ENCODE peak calls at places on chromosomes 13 and 19, in seven cellular contexts. One of them, this sample, is unnamed. For H3K4me1, the result is how much of the 10 kb centered on the place peaks cover.

GRCh38 chr19:7267792-7268736 is 26.1 kb downstream of the INSR start:
- DNase-seq in body of pancreas: no peak
- DNase-seq in neural progenitor cell: no peak
- DNase-seq in SK-N-SH: no peak
- DNase-seq in Karpas-422: no peak
- DNase-seq in effector memory CD4-positive, alpha-beta T cell: no peak
- DNase-seq in uterus: no peak
- DNase-seq in this sample: no peak

GRCh38 chr19:44987148-44987675 is 14.1 kb upstream of the RELB start:
- DNase-seq in body of pancreas: no peak
- DNase-seq in neural progenitor cell: no peak
- DNase-seq in SK-N-SH: no peak
- DNase-seq in Karpas-422: no peak
- DNase-seq in effector memory CD4-positive, alpha-beta T cell: no peak
- DNase-seq in uterus: no peak
- DNase-seq in this sample: no peak

GRCh38 chr13:112836940-112837339 is 132.1 kb upstream of the MCF2L start:
- DNase-seq in body of pancreas: no peak
- DNase-seq in neural progenitor cell: no peak
- DNase-seq in SK-N-SH: no peak
- DNase-seq in Karpas-422: no peak
- DNase-seq in effector memory CD4-positive, alpha-beta T cell: no peak
- DNase-seq in uterus: no peak
- DNase-seq in this sample: no peak

GRCh38 chr13:69418319-69418718 is 689.3 kb upstream of the ATXN8OS start:
- DNase-seq in body of pancreas: no peak
- DNase-seq in neural progenitor cell: no peak
- DNase-seq in SK-N-SH: no peak
- DNase-seq in Karpas-422: no peak
- DNase-seq in effector memory CD4-positive, alpha-beta T cell: no peak
- DNase-seq in uterus: no peak
- DNase-seq in this sample: no peak

GRCh38 chr13:30880756-30881155 is 25.3 kb upstream of the MEDAG start:
- DNase-seq in body of pancreas: no peak
- DNase-seq in neural progenitor cell: no peak
- DNase-seq in SK-N-SH: no peak
- DNase-seq in Karpas-422: no peak
- DNase-seq in effector memory CD4-positive, alpha-beta T cell: no peak
- DNase-seq in uterus: no peak
- DNase-seq in this sample: no peak

GRCh38 chr19:1947651-1948209 is 6.8 kb downstream of the CSNK1G2 start:
- DNase-seq in body of pancreas: no peak
- DNase-seq in neural progenitor cell: no peak
- DNase-seq in SK-N-SH: no peak
- DNase-seq in Karpas-422: no peak
- DNase-seq in effector memory CD4-positive, alpha-beta T cell: no peak
- DNase-seq in uterus: no peak
- DNase-seq in this sample: no peak

GRCh38 chr19:1168877-1169791 is 4.9 kb downstream of the SBNO2 start:
- DNase-seq in body of pancreas: peak
- DNase-seq in neural progenitor cell: no peak
- DNase-seq in SK-N-SH: no peak
- DNase-seq in Karpas-422: no peak
- DNase-seq in effector memory CD4-positive, alpha-beta T cell: no peak
- DNase-seq in uterus: peak
- DNase-seq in this sample: no peak

GRCh38 chr19:6087074-6087506 is 23.2 kb downstream of the RFX2 start:
- DNase-seq in body of pancreas: no peak
- DNase-seq in neural progenitor cell: peak
- DNase-seq in SK-N-SH: peak
- DNase-seq in Karpas-422: no peak
- DNase-seq in effector memory CD4-positive, alpha-beta T cell: no peak
- DNase-seq in uterus: no peak
- DNase-seq in this sample: peak

GRCh38 chr13:85558118-85558517 is 241.1 kb downstream of the SLITRK6 start:
- DNase-seq in body of pancreas: no peak
- DNase-seq in neural progenitor cell: no peak
- DNase-seq in SK-N-SH: no peak
- DNase-seq in Karpas-422: no peak
- DNase-seq in effector memory CD4-positive, alpha-beta T cell: no peak
- DNase-seq in uterus: no peak
- DNase-seq in this sample: no peak

GRCh38 chr13:26186995-26187394 is 35.1 kb downstream of the RNF6 start:
- DNase-seq in body of pancreas: peak
- DNase-seq in neural progenitor cell: no peak
- DNase-seq in SK-N-SH: peak
- DNase-seq in Karpas-422: no peak
- DNase-seq in effector memory CD4-positive, alpha-beta T cell: no peak
- DNase-seq in uterus: no peak
- DNase-seq in this sample: no peak

GRCh38 chr13:104949840-104950805 is 1585.3 kb downstream of the EFNB2 start:
- DNase-seq in body of pancreas: no peak
- DNase-seq in neural progenitor cell: no peak
- DNase-seq in SK-N-SH: no peak
- DNase-seq in Karpas-422: no peak
- DNase-seq in effector memory CD4-positive, alpha-beta T cell: no peak
- DNase-seq in uterus: no peak
- DNase-seq in this sample: peak

GRCh38 chr19:19336597-19336996 is 16.0 kb downstream of the MAU2 start:
- DNase-seq in body of pancreas: no peak
- DNase-seq in neural progenitor cell: no peak
- DNase-seq in SK-N-SH: no peak
- DNase-seq in Karpas-422: no peak
- DNase-seq in effector memory CD4-positive, alpha-beta T cell: no peak
- DNase-seq in uterus: no peak
- DNase-seq in this sample: no peak

GRCh38 chr13:70502944-70503343 is 394.7 kb upstream of the KLHL1 start:
- DNase-seq in body of pancreas: no peak
- DNase-seq in neural progenitor cell: peak
- DNase-seq in SK-N-SH: no peak
- DNase-seq in Karpas-422: no peak
- DNase-seq in effector memory CD4-positive, alpha-beta T cell: no peak
- DNase-seq in uterus: no peak
- DNase-seq in this sample: no peak

GRCh38 chr13:75405976-75406703 is 75.8 kb downstream of the TBC1D4 start:
- DNase-seq in body of pancreas: no peak
- DNase-seq in neural progenitor cell: peak
- DNase-seq in SK-N-SH: no peak
- DNase-seq in Karpas-422: no peak
- DNase-seq in effector memory CD4-positive, alpha-beta T cell: no peak
- DNase-seq in uterus: no peak
- DNase-seq in this sample: peak

GRCh38 chr19:18895038-18895827 is 725 bp downstream of the CERS1 start:
- DNase-seq in body of pancreas: no peak
- DNase-seq in neural progenitor cell: peak
- DNase-seq in SK-N-SH: peak
- DNase-seq in Karpas-422: no peak
- DNase-seq in effector memory CD4-positive, alpha-beta T cell: no peak
- DNase-seq in uterus: peak
- DNase-seq in this sample: peak

GRCh38 chr19:13036366-13036976 is 41.2 kb downstream of the NFIX start:
- DNase-seq in body of pancreas: no peak
- DNase-seq in neural progenitor cell: no peak
- DNase-seq in SK-N-SH: no peak
- DNase-seq in Karpas-422: peak
- DNase-seq in effector memory CD4-positive, alpha-beta T cell: no peak
- DNase-seq in uterus: peak
- DNase-seq in this sample: peak

GRCh38 chr19:1608414-1609391 is 3.4 kb upstream of the UQCR11 start:
- DNase-seq in body of pancreas: no peak
- DNase-seq in neural progenitor cell: no peak
- DNase-seq in SK-N-SH: peak
- DNase-seq in Karpas-422: peak
- DNase-seq in effector memory CD4-positive, alpha-beta T cell: peak
- DNase-seq in uterus: no peak
- DNase-seq in this sample: no peak

GRCh38 chr13:111584101-111584500 is 263.7 kb downstream of the TEX29 start:
- DNase-seq in body of pancreas: no peak
- DNase-seq in neural progenitor cell: no peak
- DNase-seq in SK-N-SH: no peak
- DNase-seq in Karpas-422: no peak
- DNase-seq in effector memory CD4-positive, alpha-beta T cell: no peak
- DNase-seq in uterus: no peak
- DNase-seq in this sample: no peak

GRCh38 chr19:6480843-6481415 is 658 bp downstream of the DENND1C start:
- DNase-seq in body of pancreas: no peak
- DNase-seq in neural progenitor cell: no peak
- DNase-seq in SK-N-SH: no peak
- DNase-seq in Karpas-422: peak
- DNase-seq in effector memory CD4-positive, alpha-beta T cell: no peak
- DNase-seq in uterus: no peak
- DNase-seq in this sample: no peak

GRCh38 chr19:2771786-2772674 is 11.0 kb downstream of the SGTA start:
- DNase-seq in body of pancreas: no peak
- DNase-seq in neural progenitor cell: no peak
- DNase-seq in SK-N-SH: no peak
- DNase-seq in Karpas-422: no peak
- DNase-seq in effector memory CD4-positive, alpha-beta T cell: no peak
- DNase-seq in uterus: no peak
- DNase-seq in this sample: no peak

GRCh38 chr19:16876904-16877361 is 11.9 kb upstream of the F2RL3 start:
- DNase-seq in body of pancreas: no peak
- DNase-seq in neural progenitor cell: no peak
- DNase-seq in SK-N-SH: no peak
- DNase-seq in Karpas-422: no peak
- DNase-seq in effector memory CD4-positive, alpha-beta T cell: no peak
- DNase-seq in uterus: no peak
- DNase-seq in this sample: no peak

GRCh38 chr19:16326401-16327130 is 1.9 kb downstream of the KLF2 start:
- DNase-seq in body of pancreas: no peak
- DNase-seq in neural progenitor cell: peak
- DNase-seq in SK-N-SH: no peak
- DNase-seq in Karpas-422: peak
- DNase-seq in effector memory CD4-positive, alpha-beta T cell: peak
- DNase-seq in uterus: no peak
- DNase-seq in this sample: no peak

GRCh38 chr19:3471954-3472655 is 8.2 kb downstream of the SMIM24 start:
- DNase-seq in body of pancreas: peak
- DNase-seq in neural progenitor cell: peak
- DNase-seq in SK-N-SH: peak
- DNase-seq in Karpas-422: peak
- DNase-seq in effector memory CD4-positive, alpha-beta T cell: no peak
- DNase-seq in uterus: no peak
- DNase-seq in this sample: peak

GRCh38 chr13:45564108-45564507 is 51.4 kb downstream of the ERICH6B start:
- DNase-seq in body of pancreas: no peak
- DNase-seq in neural progenitor cell: no peak
- DNase-seq in SK-N-SH: no peak
- DNase-seq in Karpas-422: peak
- DNase-seq in effector memory CD4-positive, alpha-beta T cell: no peak
- DNase-seq in uterus: no peak
- DNase-seq in this sample: no peak

GRCh38 chr13:24671367-24672117 is 8.7 kb upstream of the ATP12A start:
- DNase-seq in body of pancreas: no peak
- DNase-seq in neural progenitor cell: peak
- DNase-seq in SK-N-SH: peak
- DNase-seq in Karpas-422: no peak
- DNase-seq in effector memory CD4-positive, alpha-beta T cell: no peak
- DNase-seq in uterus: peak
- DNase-seq in this sample: peak

GRCh38 chr13:99792079-99792921 is 179.3 kb downstream of the ZIC5 start:
- DNase-seq in body of pancreas: no peak
- DNase-seq in neural progenitor cell: peak
- DNase-seq in SK-N-SH: no peak
- DNase-seq in Karpas-422: no peak
- DNase-seq in effector memory CD4-positive, alpha-beta T cell: no peak
- DNase-seq in uterus: no peak
- DNase-seq in this sample: no peak

GRCh38 chr19:32053366-32053765 is 292.0 kb upstream of the ZNF507 start:
- DNase-seq in body of pancreas: no peak
- DNase-seq in neural progenitor cell: no peak
- DNase-seq in SK-N-SH: no peak
- DNase-seq in Karpas-422: no peak
- DNase-seq in effector memory CD4-positive, alpha-beta T cell: no peak
- DNase-seq in uterus: no peak
- DNase-seq in this sample: no peak

GRCh38 chr13:77696863-77697207 is 652 bp upstream of the SLAIN1 start:
- DNase-seq in body of pancreas: no peak
- DNase-seq in neural progenitor cell: no peak
- DNase-seq in SK-N-SH: no peak
- DNase-seq in Karpas-422: no peak
- DNase-seq in effector memory CD4-positive, alpha-beta T cell: no peak
- DNase-seq in uterus: no peak
- DNase-seq in this sample: no peak

GRCh38 chr19:19269952-19270694 is 3.0 kb downstream of the TM6SF2 start:
- DNase-seq in body of pancreas: no peak
- DNase-seq in neural progenitor cell: no peak
- DNase-seq in SK-N-SH: peak
- DNase-seq in Karpas-422: no peak
- DNase-seq in effector memory CD4-positive, alpha-beta T cell: no peak
- DNase-seq in uterus: no peak
- DNase-seq in this sample: no peak

GRCh38 chr19:11577451-11578341 is at the start of gene ACP5:
- DNase-seq in body of pancreas: no peak
- DNase-seq in neural progenitor cell: no peak
- DNase-seq in SK-N-SH: peak
- DNase-seq in Karpas-422: no peak
- DNase-seq in effector memory CD4-positive, alpha-beta T cell: no peak
- DNase-seq in uterus: no peak
- DNase-seq in this sample: no peak
- H3K4me3 ChIP-seq in body of pancreas: no peak
- H3K4me3 ChIP-seq in neural progenitor cell: peak
- H3K4me3 ChIP-seq in SK-N-SH: no peak
- H3K4me3 ChIP-seq in Karpas-422: peak
- H3K4me3 ChIP-seq in effector memory CD4-positive, alpha-beta T cell: peak
- H3K4me3 ChIP-seq in uterus: no peak
- H3K4me3 ChIP-seq in this sample: peak

GRCh38 chr19:54530866-54531265 is 28.2 kb downstream of the LAIR2 start:
- DNase-seq in body of pancreas: no peak
- DNase-seq in neural progenitor cell: no peak
- DNase-seq in SK-N-SH: no peak
- DNase-seq in Karpas-422: no peak
- DNase-seq in effector memory CD4-positive, alpha-beta T cell: no peak
- DNase-seq in uterus: no peak
- DNase-seq in this sample: no peak
- H3K4me1 ChIP-seq in body of pancreas: under half
- H3K4me1 ChIP-seq in neural progenitor cell: under half
- H3K4me1 ChIP-seq in SK-N-SH: under half
- H3K4me1 ChIP-seq in Karpas-422: under half
- H3K4me1 ChIP-seq in effector memory CD4-positive, alpha-beta T cell: under half
- H3K4me1 ChIP-seq in uterus: under half
- H3K4me1 ChIP-seq in this sample: under half

GRCh38 chr13:50358715-50359367 is 343.6 kb downstream of the KCNRG start:
- DNase-seq in body of pancreas: no peak
- DNase-seq in neural progenitor cell: no peak
- DNase-seq in SK-N-SH: no peak
- DNase-seq in Karpas-422: no peak
- DNase-seq in effector memory CD4-positive, alpha-beta T cell: no peak
- DNase-seq in uterus: no peak
- DNase-seq in this sample: no peak
- H3K27ac ChIP-seq in body of pancreas: no peak
- H3K27ac ChIP-seq in neural progenitor cell: no peak
- H3K27ac ChIP-seq in SK-N-SH: no peak
- H3K27ac ChIP-seq in Karpas-422: no peak
- H3K27ac ChIP-seq in effector memory CD4-positive, alpha-beta T cell: no peak
- H3K27ac ChIP-seq in uterus: peak
- H3K27ac ChIP-seq in this sample: no peak

DNA sequence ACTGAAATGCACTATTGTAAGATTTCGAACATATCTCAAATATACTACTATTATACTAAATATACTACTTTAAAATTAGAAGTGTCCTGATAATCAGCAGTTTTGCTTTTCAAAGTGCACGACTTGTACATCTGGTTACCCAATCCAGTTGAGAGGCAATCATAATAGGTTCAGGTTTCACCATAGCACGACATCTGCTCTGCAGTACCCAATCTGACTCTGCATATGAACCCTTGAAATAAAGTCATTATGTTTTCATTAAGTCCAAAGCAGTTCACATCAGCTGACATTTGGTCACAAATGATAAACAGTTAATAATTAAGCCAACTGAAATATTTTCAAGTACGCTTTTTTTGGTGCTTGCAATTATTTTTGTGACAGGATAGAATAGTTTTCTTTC is 90.6 kb downstream of the PCDH9 start:
- DNase-seq in body of pancreas: no peak
- DNase-seq in neural progenitor cell: no peak
- DNase-seq in SK-N-SH: no peak
- DNase-seq in Karpas-422: no peak
- DNase-seq in effector memory CD4-positive, alpha-beta T cell: no peak
- DNase-seq in uterus: no peak
- DNase-seq in this sample: no peak
- H3K4me3 ChIP-seq in body of pancreas: no peak
- H3K4me3 ChIP-seq in neural progenitor cell: no peak
- H3K4me3 ChIP-seq in SK-N-SH: no peak
- H3K4me3 ChIP-seq in Karpas-422: no peak
- H3K4me3 ChIP-seq in effector memory CD4-positive, alpha-beta T cell: no peak
- H3K4me3 ChIP-seq in uterus: no peak
- H3K4me3 ChIP-seq in this sample: no peak

This sample was measured in SJCRH30.